ENCODE peak calls at places on chromosomes 11 and 22, in five cellular contexts. B, C, W, Z and T are unnamed samples.

GRCh38 chr11:55791606-55792005 is 3.8 kb upstream of the OR5D14 start:
- DNase-seq in B (no peak), C (no peak), W (no peak), Z (no peak), T (no peak)

GRCh38 chr11:31820438-31820818 is 9.3 kb upstream of the PAX6 start:
- DNase-seq in B (no peak), C (no peak), W (no peak), Z (no peak), T (no peak)

GRCh38 chr11:48141475-48142100 is 75.0 kb upstream of the OR4B1 start:
- DNase-seq in B (no peak), C (peak), W (no peak), Z (no peak), T (peak)

GRCh38 chr11:121138259-121138658 is 37.2 kb downstream of the TECTA start:
- DNase-seq in B (no peak), C (no peak), W (no peak), Z (no peak), T (no peak)

GRCh38 chr11:33802414-33802950 is 28.2 kb upstream of the FBXO3 start:
- DNase-seq in B (peak), C (peak), W (no peak), Z (no peak), T (peak)

GRCh38 chr22:42294034-42294985 is 23.9 kb upstream of the TCF20 start:
- DNase-seq in B (no peak), C (peak), W (no peak), Z (no peak), T (no peak)

GRCh38 chr11:19243601-19244000 is 2.9 kb upstream of the E2F8 start:
- DNase-seq in B (no peak), C (no peak), W (no peak), Z (peak), T (no peak)

GRCh38 chr11:88815505-88815904 is 250.3 kb downstream of the GRM5 start:
- DNase-seq in B (no peak), C (no peak), W (no peak), Z (no peak), T (no peak)

GRCh38 chr11:29321293-29322132 is 695.3 kb downstream of the KCNA4 start:
- DNase-seq in B (no peak), C (no peak), W (no peak), Z (no peak), T (no peak)

GRCh38 chr11:96122601-96123044 is 198.7 kb upstream of the MTMR2 start:
- DNase-seq in B (peak), C (no peak), W (no peak), Z (no peak), T (no peak)

GRCh38 chr22:48538291-48538820 is 1289.3 kb downstream of the BRD1 start:
- DNase-seq in B (no peak), C (no peak), W (no peak), Z (no peak), T (no peak)

GRCh38 chr11:94543695-94544581 is at the start of gene FUT4:
- DNase-seq in B (no peak), C (peak), W (peak), Z (peak), T (peak)

GRCh38 chr11:702731-703461 is 3.1 kb upstream of the EPS8L2 start:
- DNase-seq in B (no peak), C (no peak), W (peak), Z (no peak), T (no peak)

GRCh38 chr22:24410110-24410856 is 17.1 kb upstream of the ADORA2A start:
- DNase-seq in B (no peak), C (no peak), W (no peak), Z (no peak), T (no peak)

GRCh38 chr11:2434008-2434407 is 10.3 kb downstream of the TRPM5 start:
- DNase-seq in B (no peak), C (no peak), W (no peak), Z (no peak), T (no peak)

GRCh38 chr11:108500169-108500568 is 2.0 kb upstream of the POGLUT3 start:
- DNase-seq in B (no peak), C (no peak), W (no peak), Z (no peak), T (no peak)

GRCh38 chr11:13094930-13095687 is 86.0 kb downstream of the RASSF10 start:
- DNase-seq in B (no peak), C (no peak), W (no peak), Z (no peak), T (no peak)

GRCh38 chr11:86143429-86144030 is 74.6 kb upstream of the PICALM start:
- DNase-seq in B (no peak), C (no peak), W (no peak), Z (peak), T (no peak)